ENCODE peak calls at places on chromosomes 3 and 15, in seven cellular contexts. One of them, this sample, is unnamed.

GRCh38 chr3:192929755-192930491 is 12.3 kb upstream of the MB21D2 start:
- DNase-seq in coronary artery: no peak
- DNase-seq in fibroblast of mammary gland: no peak
- DNase-seq in cardiac muscle cell: no peak
- DNase-seq in BE2C: no peak
- DNase-seq in breast epithelium: no peak
- DNase-seq in HFFc6: peak; percentile 20
- DNase-seq in this sample: no peak

GRCh38 chr3:62922326-62922725 is 47.1 kb upstream of the CADPS start:
- DNase-seq in BE2C: no peak
- DNase-seq in HFFc6: no peak
- DNase-seq in coronary artery: no peak
- DNase-seq in fibroblast of mammary gland: peak; percentile 81
- DNase-seq in cardiac muscle cell: no peak
- DNase-seq in breast epithelium: no peak
- DNase-seq in this sample: no peak

GRCh38 chr3:186746008-186746407 is 28.8 kb downstream of the KNG1 start:
- DNase-seq in fibroblast of mammary gland: peak; percentile 43
- DNase-seq in HFFc6: peak; percentile 84
- DNase-seq in breast epithelium: no peak
- DNase-seq in coronary artery: no peak
- DNase-seq in BE2C: no peak
- DNase-seq in cardiac muscle cell: peak; percentile 36
- DNase-seq in this sample: no peak

GRCh38 chr15:83207622-83208356 is at the start of gene HDGFL3:
- DNase-seq in cardiac muscle cell: peak; percentile 75
- DNase-seq in fibroblast of mammary gland: peak; percentile 38
- DNase-seq in coronary artery: peak; percentile 78
- DNase-seq in HFFc6: peak; percentile 25
- DNase-seq in BE2C: peak; percentile 73
- DNase-seq in breast epithelium: peak; percentile 72
- DNase-seq in this sample: peak; percentile 60

GRCh38 chr15:76340802-76341365 is 4.3 kb downstream of the ISL2 start:
- DNase-seq in coronary artery: no peak
- DNase-seq in HFFc6: no peak
- DNase-seq in cardiac muscle cell: peak; percentile 62
- DNase-seq in fibroblast of mammary gland: no peak
- DNase-seq in breast epithelium: no peak
- DNase-seq in BE2C: peak; percentile 73
- DNase-seq in this sample: peak; percentile 45

GRCh38 chr3:114584734-114585371 is 291.0 kb downstream of the TIGIT start:
- DNase-seq in HFFc6: no peak
- DNase-seq in breast epithelium: no peak
- DNase-seq in cardiac muscle cell: no peak
- DNase-seq in BE2C: no peak
- DNase-seq in coronary artery: no peak
- DNase-seq in fibroblast of mammary gland: peak; percentile 25
- DNase-seq in this sample: no peak

GRCh38 chr15:77059761-77060345 is 11.1 kb downstream of the TSPAN3 start:
- DNase-seq in cardiac muscle cell: no peak
- DNase-seq in HFFc6: no peak
- DNase-seq in breast epithelium: no peak
- DNase-seq in fibroblast of mammary gland: no peak
- DNase-seq in coronary artery: no peak
- DNase-seq in BE2C: peak; percentile 18
- DNase-seq in this sample: no peak

GRCh38 chr3:20060924-20061323 is 20.7 kb downstream of the KAT2B start:
- DNase-seq in fibroblast of mammary gland: peak; percentile 69
- DNase-seq in breast epithelium: no peak
- DNase-seq in BE2C: no peak
- DNase-seq in cardiac muscle cell: no peak
- DNase-seq in coronary artery: no peak
- DNase-seq in HFFc6: no peak
- DNase-seq in this sample: no peak

GRCh38 chr3:117054551-117054950 is 345.0 kb downstream of the TUSC7 start:
- DNase-seq in cardiac muscle cell: no peak
- DNase-seq in BE2C: no peak
- DNase-seq in coronary artery: no peak
- DNase-seq in HFFc6: no peak
- DNase-seq in breast epithelium: no peak
- DNase-seq in fibroblast of mammary gland: peak; percentile 16
- DNase-seq in this sample: no peak

GRCh38 chr15:78811124-78811824 is at the start of gene ADAMTS7:
- DNase-seq in BE2C: peak; percentile 93
- DNase-seq in fibroblast of mammary gland: peak; percentile 49
- DNase-seq in HFFc6: peak; percentile 25
- DNase-seq in coronary artery: peak; percentile 83
- DNase-seq in breast epithelium: no peak
- DNase-seq in cardiac muscle cell: peak; percentile 89
- DNase-seq in this sample: peak; percentile 89

GRCh38 chr15:26974120-26974780 is 3.3 kb downstream of the GABRG3 start:
- DNase-seq in coronary artery: no peak
- DNase-seq in BE2C: no peak
- DNase-seq in fibroblast of mammary gland: peak; percentile 3
- DNase-seq in cardiac muscle cell: peak; percentile 57
- DNase-seq in breast epithelium: no peak
- DNase-seq in HFFc6: no peak
- DNase-seq in this sample: no peak

GRCh38 chr3:52428151-52429005 is 16.5 kb downstream of the SEMA3G start:
- DNase-seq in cardiac muscle cell: peak; percentile 74
- DNase-seq in BE2C: peak; percentile 39
- DNase-seq in coronary artery: no peak
- DNase-seq in fibroblast of mammary gland: peak; percentile 84
- DNase-seq in breast epithelium: peak; percentile 56
- DNase-seq in HFFc6: peak; percentile 74
- DNase-seq in this sample: peak; percentile 53

GRCh38 chr3:169288548-169288947 is 375.0 kb downstream of the MECOM start:
- DNase-seq in cardiac muscle cell: no peak
- DNase-seq in coronary artery: no peak
- DNase-seq in fibroblast of mammary gland: no peak
- DNase-seq in breast epithelium: no peak
- DNase-seq in HFFc6: no peak
- DNase-seq in BE2C: no peak
- DNase-seq in this sample: no peak

GRCh38 chr3:142618917-142619401 is 22.8 kb downstream of the PLS1 start:
- DNase-seq in fibroblast of mammary gland: peak; percentile 2
- DNase-seq in BE2C: no peak
- DNase-seq in HFFc6: no peak
- DNase-seq in breast epithelium: no peak
- DNase-seq in cardiac muscle cell: no peak
- DNase-seq in coronary artery: no peak
- DNase-seq in this sample: no peak

GRCh38 chr3:14138109-14138877 is 13.4 kb downstream of the TMEM43 start:
- DNase-seq in fibroblast of mammary gland: no peak
- DNase-seq in coronary artery: no peak
- DNase-seq in HFFc6: no peak
- DNase-seq in breast epithelium: no peak
- DNase-seq in cardiac muscle cell: peak; percentile 29
- DNase-seq in BE2C: no peak
- DNase-seq in this sample: no peak

GRCh38 chr3:119084371-119085069 is 49.9 kb upstream of the IGSF11 start:
- DNase-seq in HFFc6: no peak
- DNase-seq in cardiac muscle cell: no peak
- DNase-seq in fibroblast of mammary gland: no peak
- DNase-seq in coronary artery: no peak
- DNase-seq in BE2C: no peak
- DNase-seq in breast epithelium: no peak
- DNase-seq in this sample: no peak

GRCh38 chr3:32841875-32842505 is 24.2 kb downstream of the TRIM71 start:
- DNase-seq in HFFc6: no peak
- DNase-seq in cardiac muscle cell: no peak
- DNase-seq in BE2C: no peak
- DNase-seq in coronary artery: no peak
- DNase-seq in breast epithelium: no peak
- DNase-seq in fibroblast of mammary gland: peak; percentile 33
- DNase-seq in this sample: no peak

GRCh38 chr15:99442268-99442897 is 123.4 kb upstream of the MEF2A start:
- DNase-seq in BE2C: peak; percentile 1
- DNase-seq in HFFc6: peak; percentile 81
- DNase-seq in coronary artery: peak; percentile 88
- DNase-seq in fibroblast of mammary gland: peak; percentile 92
- DNase-seq in cardiac muscle cell: no peak
- DNase-seq in breast epithelium: no peak
- DNase-seq in this sample: no peak

GRCh38 chr3:41138601-41139000 is 60.7 kb upstream of the CTNNB1 start:
- DNase-seq in coronary artery: no peak
- DNase-seq in breast epithelium: no peak
- DNase-seq in cardiac muscle cell: no peak
- DNase-seq in fibroblast of mammary gland: no peak
- DNase-seq in BE2C: no peak
- DNase-seq in HFFc6: no peak
- DNase-seq in this sample: no peak

GRCh38 chr3:140724856-140725812 is 47.3 kb downstream of the TRIM42 start:
- DNase-seq in coronary artery: no peak
- DNase-seq in BE2C: no peak
- DNase-seq in fibroblast of mammary gland: no peak
- DNase-seq in cardiac muscle cell: no peak
- DNase-seq in HFFc6: no peak
- DNase-seq in breast epithelium: no peak
- DNase-seq in this sample: no peak

GRCh38 chr3:107543666-107544065 is 20.9 kb downstream of the BBX start:
- DNase-seq in breast epithelium: no peak
- DNase-seq in fibroblast of mammary gland: peak; percentile 31
- DNase-seq in cardiac muscle cell: peak; percentile 4
- DNase-seq in coronary artery: no peak
- DNase-seq in BE2C: no peak
- DNase-seq in HFFc6: no peak
- DNase-seq in this sample: no peak

DNA sequence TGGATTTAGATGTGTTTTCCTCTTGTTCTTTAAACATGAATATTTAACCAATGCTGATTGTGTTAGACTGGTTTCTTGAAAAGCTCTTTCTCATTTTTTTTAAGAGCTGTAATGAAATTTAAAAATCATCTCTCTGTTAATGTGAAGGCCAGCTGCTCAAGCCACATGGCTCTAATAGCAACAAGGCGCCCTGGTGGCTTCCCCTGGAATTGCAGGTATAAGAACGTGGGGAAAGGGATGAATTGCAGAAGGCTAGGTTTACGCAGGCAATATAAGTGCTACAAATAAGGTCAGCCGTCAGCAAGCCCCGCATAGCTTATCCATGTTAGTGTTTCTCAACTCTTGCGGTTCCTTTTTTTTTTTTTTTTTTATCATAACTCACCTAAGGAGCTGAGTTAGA is 108.5 kb downstream of the SAMMSON start:
- DNase-seq in cardiac muscle cell: no peak
- DNase-seq in fibroblast of mammary gland: peak; percentile 12
- DNase-seq in coronary artery: no peak
- DNase-seq in breast epithelium: no peak
- DNase-seq in HFFc6: no peak
- DNase-seq in BE2C: peak; percentile 76
- DNase-seq in this sample: peak; percentile 22
- TF ChIP-seq CTCF in cardiac muscle cell: peak; percentile 56
- TF ChIP-seq CTCF in fibroblast of mammary gland: peak; percentile 63
- TF ChIP-seq CTCF in coronary artery: no peak
- TF ChIP-seq CTCF in breast epithelium: no peak
- TF ChIP-seq CTCF in HFFc6: peak; percentile 70
- TF ChIP-seq CTCF in BE2C: peak; percentile 79
- TF ChIP-seq CTCF in this sample: peak; percentile 64

GRCh38 chr3:180854887-180855286 is 57.6 kb upstream of the FXR1 start:
- DNase-seq in fibroblast of mammary gland: no peak
- DNase-seq in cardiac muscle cell: no peak
- DNase-seq in coronary artery: no peak
- DNase-seq in HFFc6: no peak
- DNase-seq in BE2C: no peak
- DNase-seq in breast epithelium: no peak
- DNase-seq in this sample: no peak
- TF ChIP-seq CTCF in fibroblast of mammary gland: no peak
- TF ChIP-seq CTCF in cardiac muscle cell: no peak
- TF ChIP-seq CTCF in coronary artery: no peak
- TF ChIP-seq CTCF in HFFc6: no peak
- TF ChIP-seq CTCF in BE2C: no peak
- TF ChIP-seq CTCF in breast epithelium: no peak
- TF ChIP-seq CTCF in this sample: no peak

GRCh38 chr15:65086680-65087111 is 10.2 kb downstream of the KBTBD13 start:
- DNase-seq in BE2C: peak; percentile 55
- DNase-seq in HFFc6: no peak
- DNase-seq in breast epithelium: no peak
- DNase-seq in cardiac muscle cell: no peak
- DNase-seq in coronary artery: no peak
- DNase-seq in fibroblast of mammary gland: no peak
- DNase-seq in this sample: no peak
- TF ChIP-seq CTCF in BE2C: peak; percentile 33
- TF ChIP-seq CTCF in HFFc6: peak; percentile 47
- TF ChIP-seq CTCF in breast epithelium: no peak
- TF ChIP-seq CTCF in cardiac muscle cell: no peak
- TF ChIP-seq CTCF in coronary artery: no peak
- TF ChIP-seq CTCF in fibroblast of mammary gland: peak; percentile 7
- TF ChIP-seq CTCF in this sample: peak; percentile 3

GRCh38 chr3:194333981-194334320 is 17.2 kb downstream of the CPN2 start:
- DNase-seq in HFFc6: no peak
- DNase-seq in coronary artery: no peak
- DNase-seq in breast epithelium: no peak
- DNase-seq in fibroblast of mammary gland: no peak
- DNase-seq in cardiac muscle cell: no peak
- DNase-seq in BE2C: no peak
- DNase-seq in this sample: no peak
- TF ChIP-seq CTCF in HFFc6: no peak
- TF ChIP-seq CTCF in coronary artery: no peak
- TF ChIP-seq CTCF in breast epithelium: no peak
- TF ChIP-seq CTCF in fibroblast of mammary gland: no peak
- TF ChIP-seq CTCF in cardiac muscle cell: no peak
- TF ChIP-seq CTCF in BE2C: no peak
- TF ChIP-seq CTCF in this sample: no peak

GRCh38 chr15:64092075-64092820 is 1.4 kb downstream of the CIAO2A start:
- DNase-seq in cardiac muscle cell: no peak
- DNase-seq in breast epithelium: no peak
- DNase-seq in fibroblast of mammary gland: no peak
- DNase-seq in BE2C: no peak
- DNase-seq in coronary artery: no peak
- DNase-seq in HFFc6: no peak
- DNase-seq in this sample: no peak
- TF ChIP-seq CTCF in cardiac muscle cell: no peak
- TF ChIP-seq CTCF in breast epithelium: no peak
- TF ChIP-seq CTCF in fibroblast of mammary gland: peak; percentile 17
- TF ChIP-seq CTCF in BE2C: peak; percentile 9
- TF ChIP-seq CTCF in coronary artery: no peak
- TF ChIP-seq CTCF in HFFc6: peak; percentile 50
- TF ChIP-seq CTCF in this sample: peak; percentile 34

DNA sequence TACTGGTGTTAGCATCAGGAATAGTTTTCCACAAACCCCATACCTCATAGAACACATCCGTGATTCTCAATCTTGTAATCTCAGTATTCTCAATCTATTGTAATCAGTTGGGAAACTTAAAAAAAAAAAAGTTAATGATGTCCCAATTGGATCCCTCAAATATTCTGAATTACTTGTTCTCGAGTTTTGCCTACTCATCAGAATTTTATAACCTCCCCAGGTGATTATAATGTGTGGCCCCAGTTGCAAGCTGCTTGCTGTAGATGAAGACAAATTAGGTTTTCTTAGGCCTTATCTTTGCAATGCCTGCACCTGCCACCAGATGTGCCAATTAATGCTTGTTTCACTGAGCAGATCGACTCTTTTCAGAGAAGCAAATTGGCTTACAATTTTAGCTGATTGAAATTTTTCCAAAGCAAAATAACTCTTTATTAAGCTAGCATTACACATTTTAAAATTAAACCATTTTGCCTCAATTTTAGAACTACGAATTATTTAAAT is 19.0 kb upstream of the DIPK2A start:
- DNase-seq in breast epithelium: no peak
- DNase-seq in BE2C: no peak
- DNase-seq in cardiac muscle cell: no peak
- DNase-seq in HFFc6: no peak
- DNase-seq in coronary artery: no peak
- DNase-seq in fibroblast of mammary gland: no peak
- DNase-seq in this sample: no peak
- TF ChIP-seq CTCF in breast epithelium: no peak
- TF ChIP-seq CTCF in BE2C: no peak
- TF ChIP-seq CTCF in cardiac muscle cell: no peak
- TF ChIP-seq CTCF in HFFc6: peak; percentile 19
- TF ChIP-seq CTCF in coronary artery: no peak
- TF ChIP-seq CTCF in fibroblast of mammary gland: no peak
- TF ChIP-seq CTCF in this sample: peak; percentile 28